ENCODE peak calls at places on chromosome 21, in ten cellular contexts. N is pancreas, G is AG04450, Y is Caco-2, X is heart left ventricle, J is cardiac muscle cell, Q is A549, I is heart right ventricle, W is colonic mucosa, E is choroid plexus epithelial cell. P is an unnamed sample.

GRCh38 chr21:21788591-21788990 is 790.4 kb downstream of the NCAM2 start:
- DNase-seq in N (no peak), G (no peak), Y (no peak), X (no peak), J (peak), Q (no peak), I (no peak), W (no peak), E (peak), P (no peak)

GRCh38 chr21:39300587-39300986 is 12.8 kb downstream of the BRWD1 start:
- DNase-seq in N (no peak), G (no peak), Y (no peak), X (no peak), J (no peak), Q (no peak), I (no peak), W (no peak), E (no peak), P (no peak)

GRCh38 chr21:25214676-25215075 is 392.6 kb downstream of the MRPL39 start:
- DNase-seq in N (no peak), G (no peak), Y (no peak), X (no peak), J (no peak), Q (no peak), I (no peak), W (no peak), E (no peak), P (no peak)

GRCh38 chr21:28712396-28712795 is 280.3 kb downstream of the LTN1 start:
- DNase-seq in N (no peak), G (no peak), Y (no peak), X (no peak), J (no peak), Q (no peak), I (no peak), W (no peak), E (no peak), P (no peak)

GRCh38 chr21:43769325-43769958 is 6.7 kb downstream of the CSTB start:
- DNase-seq in N (no peak), G (no peak), Y (no peak), X (no peak), J (no peak), Q (no peak), I (no peak), W (no peak), E (no peak), P (no peak)

GRCh38 chr21:38474124-38474523 is 24.2 kb downstream of the ERG start:
- DNase-seq in N (no peak), G (no peak), Y (no peak), X (peak), J (no peak), Q (no peak), I (no peak), W (no peak), E (no peak), P (no peak)

GRCh38 chr21:22516230-22516629 is 1518.0 kb downstream of the NCAM2 start:
- DNase-seq in N (no peak), G (no peak), Y (no peak), X (no peak), J (no peak), Q (no peak), I (no peak), W (no peak), E (no peak), P (no peak)

GRCh38 chr21:38915546-38915945 is 109.8 kb downstream of the ETS2 start:
- DNase-seq in N (no peak), G (no peak), Y (no peak), X (no peak), J (no peak), Q (no peak), I (no peak), W (no peak), E (no peak), P (no peak)

GRCh38 chr21:8990326-8991087 is 1530.9 kb upstream of the TPTE start:
- DNase-seq in N (peak), G (no peak), Y (no peak), X (no peak), J (no peak), Q (no peak), I (no peak), W (no peak), E (no peak), P (no peak)

GRCh38 chr21:33278736-33279135 is 12.6 kb downstream of the IL10RB start:
- DNase-seq in N (no peak), G (no peak), Y (no peak), X (no peak), J (no peak), Q (no peak), I (no peak), W (no peak), E (no peak), P (no peak)

GRCh38 chr21:44261675-44262295 is at the start of gene DNMT3L:
- DNase-seq in N (no peak), G (no peak), Y (no peak), X (no peak), J (no peak), Q (no peak), I (no peak), W (no peak), E (no peak), P (no peak)

GRCh38 chr21:28069446-28069845 is 923.2 kb downstream of the LTN1 start:
- DNase-seq in N (no peak), G (peak), Y (no peak), X (no peak), J (peak), Q (no peak), I (no peak), W (no peak), E (peak), P (no peak)

DNA sequence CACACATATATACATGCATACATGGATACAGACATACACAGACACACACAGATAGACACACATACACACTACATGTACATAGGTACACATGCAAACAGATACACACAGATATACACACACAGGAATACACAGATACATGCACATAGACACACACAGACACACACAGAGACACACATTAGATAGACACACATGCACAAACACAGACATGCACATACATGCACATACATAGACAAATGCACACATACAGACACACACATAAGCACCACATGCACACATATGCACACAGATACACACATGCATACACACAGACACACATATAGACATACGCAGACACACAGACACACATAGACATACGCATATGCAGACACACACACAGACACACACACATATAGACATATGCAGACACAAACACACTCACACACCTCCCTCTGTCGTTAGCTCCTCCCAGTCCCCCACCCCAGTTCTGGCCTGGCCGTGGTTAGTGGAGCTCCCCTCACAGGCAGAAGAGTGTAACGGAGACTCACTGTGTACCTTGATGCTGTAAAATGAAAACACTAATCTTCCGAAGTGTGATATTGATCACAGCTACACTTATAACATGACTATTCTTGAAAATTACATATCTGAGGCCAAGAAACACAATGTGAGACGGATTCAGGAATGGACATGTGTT is 7.6 kb downstream of the UBASH3A start:
- DNase-seq in N (no peak), G (no peak), Y (peak), X (no peak), J (no peak), Q (no peak), I (no peak), W (no peak), E (no peak), P (no peak)
- TF ChIP-seq CTCF in N (no peak), G (no peak), Y (no peak), X (no peak), J (no peak), Q (peak), I (no peak), W (no peak), E (peak), P (no peak)

GRCh38 chr21:46183910-46184624 is at the start of gene SPATC1L:
- DNase-seq in N (peak), G (no peak), Y (no peak), X (peak), J (peak), Q (no peak), I (peak), W (peak), E (peak), P (peak)
- H3K4me3 ChIP-seq in N (peak), G (peak), Y (peak), X (peak), J (peak), Q (no peak), I (peak), W (peak), E (peak), P (peak)

DNA sequence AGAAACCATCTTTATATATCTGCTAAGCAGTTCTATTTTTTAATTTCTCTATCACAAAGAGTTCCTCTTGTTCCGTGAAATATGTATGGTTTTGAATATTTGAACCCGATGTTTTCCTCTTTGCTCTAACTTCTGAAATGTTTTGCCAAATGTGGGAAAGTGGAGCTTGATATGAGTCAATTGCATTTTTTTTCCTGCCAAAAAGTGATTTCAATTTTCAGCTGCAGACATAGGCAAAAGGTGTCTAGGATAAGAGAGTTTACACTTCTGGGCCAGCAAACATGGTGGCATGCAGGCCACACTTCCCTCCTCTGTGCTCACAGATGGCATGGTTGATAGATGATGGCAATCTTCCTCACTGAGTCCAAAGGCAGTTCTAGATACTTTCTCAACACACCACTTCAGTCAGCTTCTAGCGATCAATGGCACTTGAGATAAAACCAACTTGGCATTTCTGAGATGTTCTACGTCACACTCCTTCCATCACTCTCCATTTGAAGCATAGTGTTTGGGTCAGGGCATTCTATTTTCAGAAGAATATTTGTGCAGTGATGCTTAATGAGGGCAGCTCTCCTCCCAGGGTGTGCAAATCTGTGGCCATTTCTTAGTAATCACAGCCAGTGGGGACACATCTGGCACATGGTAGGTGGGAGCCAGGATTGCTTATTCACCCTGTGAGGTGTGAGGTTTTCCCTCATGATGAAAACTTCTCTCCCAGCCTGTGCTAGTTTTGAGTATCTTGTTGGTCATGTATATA is 54.4 kb upstream of the SCAF4 start:
- DNase-seq in N (no peak), G (no peak), Y (no peak), X (no peak), J (no peak), Q (no peak), I (no peak), W (no peak), E (no peak), P (no peak)
- TF ChIP-seq CTCF in N (no peak), G (no peak), Y (no peak), X (no peak), J (no peak), Q (no peak), I (no peak), W (peak), E (no peak), P (no peak)

DNA sequence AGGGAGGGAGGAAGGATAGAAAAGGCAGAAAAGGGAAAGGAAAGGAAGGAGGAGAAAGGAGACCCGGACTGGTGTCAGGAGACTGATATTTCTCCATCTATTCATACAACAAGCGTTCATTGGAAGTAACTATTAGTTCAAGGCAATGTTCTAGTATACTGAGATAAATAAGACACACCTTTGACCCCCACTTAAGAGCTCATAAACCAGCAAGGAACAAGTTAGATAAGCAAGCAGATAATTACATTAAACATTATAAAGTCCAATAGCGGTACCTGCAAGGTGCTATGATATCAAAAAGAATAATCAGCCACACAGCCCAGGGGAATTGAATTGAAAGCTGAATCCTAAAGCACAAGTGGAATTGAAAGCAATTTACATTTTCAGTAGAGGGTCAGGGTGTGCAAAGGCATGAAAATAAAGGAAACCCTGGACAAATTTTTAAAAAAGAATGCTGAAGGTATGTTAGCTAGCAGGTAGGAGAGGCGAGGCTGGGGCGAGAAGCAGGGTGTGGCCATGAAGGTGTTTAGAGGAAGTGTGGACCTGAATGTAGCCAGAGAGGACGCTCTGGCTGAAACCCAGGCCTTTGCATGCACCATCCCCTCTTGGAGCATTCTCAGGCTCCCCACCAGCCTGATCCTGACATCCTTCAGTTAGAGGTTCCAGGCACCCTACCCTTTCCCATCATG is 200.0 kb downstream of the SETD4 start:
- DNase-seq in N (no peak), G (no peak), Y (no peak), X (no peak), J (no peak), Q (no peak), I (no peak), W (no peak), E (no peak), P (no peak)
- H3K4me3 ChIP-seq in N (no peak), G (no peak), Y (no peak), X (no peak), J (no peak), Q (no peak), I (no peak), W (no peak), E (no peak), P (no peak)

DNA sequence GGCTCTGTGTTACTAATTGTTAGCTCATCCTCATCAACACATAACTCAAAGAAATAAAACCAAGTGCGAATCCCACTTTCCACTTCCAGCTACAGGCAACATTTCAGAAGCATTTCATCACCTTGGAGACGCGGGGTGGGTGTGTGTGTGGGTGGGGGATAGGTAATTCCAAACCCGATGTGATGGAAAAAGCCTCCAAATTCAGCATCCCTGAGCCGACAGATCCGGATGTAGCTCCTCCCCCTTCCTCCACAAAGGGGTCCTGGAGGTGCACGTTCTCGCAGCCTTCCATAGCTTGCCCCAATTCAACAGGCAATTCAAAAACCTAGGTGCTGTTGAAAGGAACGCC is 486 bp downstream of the HSPA13 start:
- DNase-seq in N (no peak), G (no peak), Y (no peak), X (peak), J (peak), Q (no peak), I (no peak), W (peak), E (peak), P (no peak)
- TF ChIP-seq CTCF in N (no peak), G (no peak), Y (no peak), X (no peak), J (no peak), Q (no peak), I (no peak), W (no peak), E (no peak), P (no peak)

GRCh38 chr21:45410151-45410864 is 5.3 kb downstream of the COL18A1 start:
- DNase-seq in N (peak), G (no peak), Y (peak), X (no peak), J (peak), Q (no peak), I (peak), W (no peak), E (peak), P (no peak)
- H3K4me3 ChIP-seq in N (no peak), G (no peak), Y (no peak), X (no peak), J (no peak), Q (no peak), I (no peak), W (no peak), E (no peak), P (no peak)

DNA sequence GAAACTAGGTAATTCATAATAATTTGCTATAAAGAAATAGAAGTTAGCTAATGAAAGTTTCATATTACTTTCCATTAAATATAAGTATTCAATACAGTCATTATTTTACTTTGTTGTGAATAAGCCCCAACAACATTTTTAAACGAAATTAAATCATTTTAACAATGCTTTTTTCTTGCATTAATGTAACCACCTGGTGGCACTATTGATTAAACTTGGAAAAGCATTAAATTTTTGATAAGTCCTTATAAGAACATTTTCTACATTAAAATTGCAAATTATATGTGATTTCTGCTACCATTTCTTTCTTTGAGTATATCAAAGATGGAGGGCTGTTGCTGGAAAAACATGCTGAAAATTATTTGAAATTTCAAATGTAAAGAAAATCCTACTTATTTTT is 918.8 kb upstream of the TMPRSS15 start:
- DNase-seq in N (no peak), G (no peak), Y (no peak), X (no peak), J (peak), Q (no peak), I (no peak), W (no peak), E (peak), P (no peak)
- TF ChIP-seq CTCF in N (peak), G (no peak), Y (no peak), X (peak), J (peak), Q (no peak), I (peak), W (no peak), E (peak), P (peak)

DNA sequence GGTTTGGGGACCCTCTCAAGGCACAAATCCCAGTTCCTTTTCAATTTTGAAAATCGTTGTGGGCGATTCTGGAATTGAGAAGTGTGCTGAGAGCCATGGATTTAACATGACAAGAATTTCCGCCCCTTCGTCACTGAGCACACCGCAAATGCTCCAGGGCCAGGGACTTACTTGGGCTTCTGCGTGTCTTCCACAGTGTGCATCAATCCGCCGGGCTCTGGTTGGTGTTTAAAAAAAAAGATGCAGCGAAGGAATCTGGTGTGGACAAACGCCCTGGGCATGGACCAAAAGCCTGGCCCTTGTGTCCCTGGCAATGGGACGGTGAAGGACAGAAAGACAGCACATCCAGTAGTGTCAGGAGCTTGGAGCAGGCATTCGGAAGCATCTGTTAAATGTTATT is 696 bp upstream of the CLDN14 start:
- DNase-seq in N (no peak), G (no peak), Y (no peak), X (no peak), J (no peak), Q (no peak), I (no peak), W (no peak), E (no peak), P (no peak)
- H3K4me3 ChIP-seq in N (no peak), G (no peak), Y (no peak), X (no peak), J (no peak), Q (no peak), I (no peak), W (no peak), E (no peak), P (no peak)

DNA sequence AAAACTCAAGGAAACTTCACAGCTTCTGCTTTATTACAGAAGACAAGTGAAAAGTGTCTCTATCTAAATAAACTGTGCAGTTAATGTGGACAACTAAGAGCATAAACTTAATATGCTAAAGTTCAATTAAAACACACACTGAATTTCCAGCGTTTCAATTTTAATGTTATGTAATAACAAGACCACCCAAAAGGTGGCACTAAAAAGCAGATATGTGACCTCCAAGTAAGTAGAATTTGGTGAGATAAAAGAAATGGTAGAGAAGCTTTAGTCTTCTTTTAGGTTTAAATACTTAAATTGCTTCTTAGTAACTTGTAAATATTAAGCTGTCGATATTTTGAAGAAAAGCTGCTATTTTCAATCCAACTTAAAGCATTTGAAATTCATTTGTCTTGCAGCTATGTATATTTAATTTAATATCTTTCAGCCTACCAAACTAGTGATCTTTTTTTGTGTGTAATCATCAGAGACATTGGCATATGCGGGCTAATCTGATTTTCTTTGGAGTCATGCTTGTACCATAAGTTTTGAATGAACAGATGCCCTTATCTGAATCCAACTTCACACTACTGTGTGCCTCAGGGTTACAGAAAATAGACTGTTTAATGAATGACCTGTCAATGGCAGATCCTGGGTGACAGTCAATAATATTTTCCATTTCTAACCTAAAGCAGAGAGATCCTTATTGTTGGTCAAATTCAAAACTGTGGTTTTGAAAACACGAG is 36.5 kb upstream of the ADAMTS1 start:
- DNase-seq in N (no peak), G (peak), Y (no peak), X (no peak), J (peak), Q (no peak), I (no peak), W (no peak), E (peak), P (peak)
- TF ChIP-seq CTCF in N (no peak), G (peak), Y (peak), X (peak), J (peak), Q (no peak), I (peak), W (no peak), E (peak), P (peak)

P was measured in kidney epithelial cell.